ENCODE peak calls at places on chromosome 19, in seven cellular contexts. C, I, T, X, Y, G and Z are unnamed samples.

GRCh38 chr19:49801966-49802661 is 11.0 kb downstream of the FUZ start:
- DNase-seq in C (peak), I (no peak), T (peak), X (no peak), Y (peak), G (peak), Z (peak)

GRCh38 chr19:10831980-10832658 is 3.9 kb downstream of the TMED1 start:
- DNase-seq in C (no peak), I (no peak), T (no peak), X (no peak), Y (no peak), G (no peak), Z (no peak)

GRCh38 chr19:7575426-7576040 is 20.1 kb upstream of the CAMSAP3 start:
- DNase-seq in C (no peak), I (no peak), T (no peak), X (no peak), Y (no peak), G (no peak), Z (no peak)

GRCh38 chr19:934865-935422 is 9.1 kb downstream of the ARID3A start:
- DNase-seq in C (peak), I (no peak), T (peak), X (no peak), Y (peak), G (peak), Z (no peak)

GRCh38 chr19:29188704-29189375 is 24.1 kb downstream of the UQCRFS1 start:
- DNase-seq in C (no peak), I (no peak), T (no peak), X (no peak), Y (no peak), G (peak), Z (no peak)

GRCh38 chr19:56085571-56086275 is 35.4 kb downstream of the ZNF787 start:
- DNase-seq in C (no peak), I (no peak), T (no peak), X (no peak), Y (no peak), G (peak), Z (no peak)

GRCh38 chr19:48169974-48170803 is at the start of the genes LIG1 and ZSWIM9:
- DNase-seq in C (peak), I (peak), T (peak), X (peak), Y (peak), G (peak), Z (peak)

GRCh38 chr19:28737021-28737525 is 475.9 kb downstream of the UQCRFS1 start:
- DNase-seq in C (no peak), I (no peak), T (no peak), X (no peak), Y (no peak), G (peak), Z (no peak)

GRCh38 chr19:29620931-29621351 is 14.9 kb downstream of the POP4 start:
- DNase-seq in C (no peak), I (no peak), T (no peak), X (no peak), Y (no peak), G (no peak), Z (no peak)

GRCh38 chr19:35046461-35046860 is 4.9 kb downstream of the HPN start:
- DNase-seq in C (no peak), I (no peak), T (no peak), X (no peak), Y (no peak), G (no peak), Z (no peak)

GRCh38 chr19:39970424-39970673 is 616 bp upstream of the PSMC4 start:
- DNase-seq in C (no peak), I (no peak), T (no peak), X (no peak), Y (no peak), G (peak), Z (no peak)

GRCh38 chr19:8702350-8702749 is 3.8 kb upstream of the ACTL9 start:
- DNase-seq in C (no peak), I (no peak), T (no peak), X (no peak), Y (no peak), G (no peak), Z (no peak)

GRCh38 chr19:48819366-48819816 is 8.6 kb upstream of the BCAT2 start:
- DNase-seq in C (peak), I (no peak), T (peak), X (no peak), Y (peak), G (peak), Z (no peak)

GRCh38 chr19:42010245-42011126 is 16.5 kb upstream of the ATP1A3 start:
- DNase-seq in C (no peak), I (no peak), T (no peak), X (no peak), Y (no peak), G (peak), Z (no peak)

GRCh38 chr19:54209748-54210494 is 9.3 kb downstream of the RPS9 start:
- DNase-seq in C (peak), I (no peak), T (peak), X (peak), Y (peak), G (peak), Z (no peak)

GRCh38 chr19:17610384-17610783 is 54.9 kb downstream of the COLGALT1 start:
- DNase-seq in C (no peak), I (no peak), T (no peak), X (peak), Y (no peak), G (no peak), Z (no peak)

DNA sequence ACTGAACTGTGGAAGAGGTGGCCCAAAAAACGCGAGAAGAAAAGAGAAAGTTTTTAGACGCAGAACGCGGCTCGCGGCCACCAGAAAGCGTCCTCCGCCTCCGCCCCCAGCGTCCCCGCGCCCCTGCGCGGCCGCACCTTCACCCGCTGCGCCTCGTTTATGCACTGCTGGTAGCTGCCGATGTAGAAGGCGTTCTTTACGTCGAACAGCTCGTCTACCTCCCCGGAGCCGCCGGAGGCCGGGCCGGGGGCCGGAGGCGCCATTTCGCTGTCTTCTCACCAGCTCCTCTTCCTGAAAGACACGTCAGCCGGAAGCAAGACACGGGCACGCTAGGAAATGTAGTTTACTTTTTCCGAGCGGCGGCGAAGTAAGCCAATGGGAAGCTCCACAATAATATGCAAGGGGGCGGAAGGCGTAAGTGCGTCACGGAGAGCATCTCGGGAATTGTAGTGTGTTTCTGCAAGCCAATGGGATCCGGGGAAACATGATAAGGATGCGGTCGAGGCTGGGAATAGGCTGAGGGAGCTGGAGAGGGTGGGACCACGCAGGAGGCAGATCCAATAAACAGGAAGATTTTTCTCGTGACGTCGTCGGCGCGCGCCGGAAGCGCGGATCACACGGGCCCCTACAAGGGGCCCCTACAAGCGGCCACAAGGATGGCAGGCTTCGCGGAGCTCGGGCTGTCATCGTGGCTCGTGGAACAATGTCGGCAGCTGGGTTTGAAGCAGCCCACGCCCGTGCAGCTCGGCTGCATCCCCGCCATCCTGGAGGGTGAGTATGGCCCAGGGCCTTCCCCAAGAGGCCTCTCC is at the start of the genes COPE and DDX49:
- DNase-seq in C (peak), I (peak), T (peak), X (peak), Y (peak), G (peak), Z (peak)
- TF ChIP-seq CTCF in C (no peak), I (no peak), T (peak), X (no peak), Y (no peak), G (no peak), Z (no peak)

DNA sequence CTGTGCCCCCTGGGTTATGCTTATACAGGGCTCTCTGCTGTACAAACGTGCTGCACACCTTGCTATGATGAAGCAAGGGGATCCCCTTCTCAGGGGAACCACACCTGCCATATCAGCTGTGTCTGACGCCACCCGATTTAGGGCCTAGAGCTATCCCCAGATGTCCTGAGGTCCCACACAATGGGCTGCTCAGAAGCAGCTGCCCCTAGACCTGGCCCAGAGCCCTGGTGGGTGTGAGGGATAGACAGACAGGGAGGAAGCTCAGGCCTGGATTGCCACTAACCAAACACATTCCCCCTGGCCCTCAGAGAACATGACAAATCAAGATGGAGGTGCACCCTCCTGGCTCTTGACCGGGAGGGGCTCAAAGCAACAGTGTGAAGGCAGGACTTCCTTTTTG is 59.3 kb downstream of the TSHZ3 start:
- DNase-seq in C (no peak), I (no peak), T (no peak), X (no peak), Y (no peak), G (no peak), Z (no peak)
- TF ChIP-seq CTCF in C (no peak), I (no peak), T (no peak), X (no peak), Y (no peak), G (no peak), Z (no peak)

GRCh38 chr19:52518646-52519045 is 8.8 kb upstream of the ZNF808 start:
- DNase-seq in C (no peak), I (no peak), T (no peak), X (no peak), Y (no peak), G (no peak), Z (no peak)

GRCh38 chr19:52520013-52520412 is 7.5 kb upstream of the ZNF808 start:
- DNase-seq in C (no peak), I (no peak), T (no peak), X (no peak), Y (no peak), G (no peak), Z (no peak)

GRCh38 chr19:52516191-52516590 is 11.3 kb upstream of the ZNF808 start:
- DNase-seq in C (no peak), I (no peak), T (no peak), X (no peak), Y (no peak), G (no peak), Z (no peak)
- TF ChIP-seq CTCF in C (no peak), I (peak), T (no peak), X (no peak), Y (no peak), G (no peak), Z (no peak)

GRCh38 chr19:6393074-6393981 is at the start of gene GTF2F1:
- DNase-seq in C (peak), I (peak), T (peak), X (peak), Y (peak), G (peak), Z (peak)
- TF ChIP-seq CTCF in C (peak), I (peak), T (peak), X (no peak), Y (no peak), G (peak), Z (no peak)